ENCODE peak calls at places on chromosomes 2 and 18, in five cellular contexts. One of them, this sample, is unnamed.
A peak's percentile ranks its signal among the peaks of the same experiment; 100 is the strongest.

GRCh38 chr18:22179174-22179573 is 9.8 kb downstream of the GATA6 start:
- DNase-seq in heart left ventricle: no peak
- DNase-seq in SJSA1: no peak
- DNase-seq in GM23248: no peak
- DNase-seq in neural progenitor cell: no peak
- DNase-seq in this sample: no peak

GRCh38 chr2:240248981-240249422 is 108.5 kb upstream of the OTOS start:
- DNase-seq in SJSA1: peak; percentile 39
- DNase-seq in neural progenitor cell: no peak
- DNase-seq in heart left ventricle: no peak
- DNase-seq in GM23248: no peak
- DNase-seq in this sample: no peak

GRCh38 chr2:177172034-177172880 is 40.3 kb upstream of the HNRNPA3 start:
- DNase-seq in SJSA1: peak; percentile 77
- DNase-seq in GM23248: peak; percentile 81
- DNase-seq in heart left ventricle: no peak
- DNase-seq in neural progenitor cell: no peak
- DNase-seq in this sample: no peak

GRCh38 chr2:109242654-109243331 is 113.8 kb downstream of the SH3RF3 start:
- DNase-seq in GM23248: peak; percentile 93
- DNase-seq in heart left ventricle: no peak
- DNase-seq in SJSA1: peak; percentile 77
- DNase-seq in neural progenitor cell: no peak
- DNase-seq in this sample: no peak

GRCh38 chr2:4152051-4152450 is 448.7 kb downstream of the DCDC2C start:
- DNase-seq in heart left ventricle: no peak
- DNase-seq in neural progenitor cell: no peak
- DNase-seq in GM23248: no peak
- DNase-seq in SJSA1: no peak
- DNase-seq in this sample: no peak

GRCh38 chr2:214244847-214245246 is 166.0 kb upstream of the VWC2L start:
- DNase-seq in neural progenitor cell: no peak
- DNase-seq in SJSA1: no peak
- DNase-seq in heart left ventricle: no peak
- DNase-seq in GM23248: peak; percentile 50
- DNase-seq in this sample: no peak

GRCh38 chr2:14633031-14633430 is 514 bp downstream of the LRATD1 start:
- DNase-seq in neural progenitor cell: peak; percentile 28
- DNase-seq in heart left ventricle: no peak
- DNase-seq in SJSA1: no peak
- DNase-seq in GM23248: no peak
- DNase-seq in this sample: no peak

GRCh38 chr2:158359846-158360245 is 96.7 kb downstream of the CCDC148 start:
- DNase-seq in heart left ventricle: no peak
- DNase-seq in GM23248: peak; percentile 2
- DNase-seq in neural progenitor cell: peak; percentile 54
- DNase-seq in SJSA1: peak; percentile 73
- DNase-seq in this sample: no peak

GRCh38 chr2:128640847-128641360 is 322.2 kb upstream of the HS6ST1 start:
- DNase-seq in SJSA1: peak; percentile 28
- DNase-seq in heart left ventricle: no peak
- DNase-seq in neural progenitor cell: no peak
- DNase-seq in GM23248: no peak
- DNase-seq in this sample: no peak

GRCh38 chr2:97858442-97858841 is 137.3 kb downstream of the TMEM131 start:
- DNase-seq in neural progenitor cell: peak; percentile 32
- DNase-seq in GM23248: no peak
- DNase-seq in SJSA1: no peak
- DNase-seq in heart left ventricle: no peak
- DNase-seq in this sample: no peak

GRCh38 chr2:237057893-237058300 is 27.8 kb upstream of the COPS8 start:
- DNase-seq in heart left ventricle: no peak
- DNase-seq in neural progenitor cell: no peak
- DNase-seq in GM23248: no peak
- DNase-seq in SJSA1: no peak
- DNase-seq in this sample: no peak

GRCh38 chr18:3455090-3455640 is 5.2 kb downstream of the TGIF1 start:
- DNase-seq in GM23248: no peak
- DNase-seq in heart left ventricle: no peak
- DNase-seq in SJSA1: no peak
- DNase-seq in neural progenitor cell: peak; percentile 29
- DNase-seq in this sample: no peak

GRCh38 chr2:24853046-24853445 is 59.8 kb downstream of the CENPO start:
- DNase-seq in SJSA1: no peak
- DNase-seq in neural progenitor cell: no peak
- DNase-seq in GM23248: no peak
- DNase-seq in heart left ventricle: no peak
- DNase-seq in this sample: no peak

GRCh38 chr2:12658287-12658945 is 58.3 kb upstream of the TRIB2 start:
- DNase-seq in heart left ventricle: no peak
- DNase-seq in neural progenitor cell: no peak
- DNase-seq in GM23248: no peak
- DNase-seq in SJSA1: no peak
- DNase-seq in this sample: no peak

GRCh38 chr2:107811982-107812381 is 14.7 kb upstream of the RGPD4 start:
- DNase-seq in GM23248: no peak
- DNase-seq in neural progenitor cell: no peak
- DNase-seq in heart left ventricle: no peak
- DNase-seq in SJSA1: no peak
- DNase-seq in this sample: no peak

GRCh38 chr2:37663390-37663789 is 8.1 kb downstream of the CDC42EP3 start:
- DNase-seq in SJSA1: no peak
- DNase-seq in GM23248: no peak
- DNase-seq in neural progenitor cell: no peak
- DNase-seq in heart left ventricle: no peak
- DNase-seq in this sample: no peak

GRCh38 chr2:163370169-163370886 is 365.5 kb downstream of the FIGN start:
- DNase-seq in heart left ventricle: no peak
- DNase-seq in SJSA1: no peak
- DNase-seq in GM23248: no peak
- DNase-seq in neural progenitor cell: no peak
- DNase-seq in this sample: no peak

GRCh38 chr2:4047961-4048891 is 344.9 kb downstream of the DCDC2C start:
- DNase-seq in GM23248: no peak
- DNase-seq in neural progenitor cell: no peak
- DNase-seq in SJSA1: no peak
- DNase-seq in heart left ventricle: no peak
- DNase-seq in this sample: no peak

GRCh38 chr2:130834923-130835765 is 1.6 kb upstream of the ARHGEF4 start:
- DNase-seq in SJSA1: no peak
- DNase-seq in GM23248: no peak
- DNase-seq in neural progenitor cell: peak; percentile 5
- DNase-seq in heart left ventricle: no peak
- DNase-seq in this sample: no peak

GRCh38 chr18:24659837-24660720 is 199.6 kb downstream of the HRH4 start:
- DNase-seq in neural progenitor cell: no peak
- DNase-seq in GM23248: peak; percentile 61
- DNase-seq in SJSA1: no peak
- DNase-seq in heart left ventricle: peak; percentile 75
- DNase-seq in this sample: no peak

GRCh38 chr2:82340578-82341053 is 2036.1 kb upstream of the LRRTM1 start:
- DNase-seq in SJSA1: no peak
- DNase-seq in neural progenitor cell: no peak
- DNase-seq in heart left ventricle: no peak
- DNase-seq in GM23248: no peak
- DNase-seq in this sample: no peak

GRCh38 chr2:237431372-237431771 is 17.4 kb upstream of the COL6A3 start:
- DNase-seq in neural progenitor cell: no peak
- DNase-seq in SJSA1: no peak
- DNase-seq in GM23248: peak; percentile 94
- DNase-seq in heart left ventricle: no peak
- DNase-seq in this sample: no peak

GRCh38 chr18:38606841-38607240 is 1041.2 kb upstream of the CELF4 start:
- DNase-seq in GM23248: no peak
- DNase-seq in SJSA1: no peak
- DNase-seq in neural progenitor cell: no peak
- DNase-seq in heart left ventricle: no peak
- DNase-seq in this sample: no peak

GRCh38 chr18:35236964-35237363 is 3.9 kb upstream of the ZNF397 start:
- DNase-seq in neural progenitor cell: no peak
- DNase-seq in heart left ventricle: no peak
- DNase-seq in SJSA1: no peak
- DNase-seq in GM23248: peak; percentile 4
- DNase-seq in this sample: no peak

GRCh38 chr18:49201464-49201863 is 250.7 kb upstream of the SMAD7 start:
- DNase-seq in heart left ventricle: no peak
- DNase-seq in neural progenitor cell: no peak
- DNase-seq in GM23248: no peak
- DNase-seq in SJSA1: no peak
- DNase-seq in this sample: no peak

DNA sequence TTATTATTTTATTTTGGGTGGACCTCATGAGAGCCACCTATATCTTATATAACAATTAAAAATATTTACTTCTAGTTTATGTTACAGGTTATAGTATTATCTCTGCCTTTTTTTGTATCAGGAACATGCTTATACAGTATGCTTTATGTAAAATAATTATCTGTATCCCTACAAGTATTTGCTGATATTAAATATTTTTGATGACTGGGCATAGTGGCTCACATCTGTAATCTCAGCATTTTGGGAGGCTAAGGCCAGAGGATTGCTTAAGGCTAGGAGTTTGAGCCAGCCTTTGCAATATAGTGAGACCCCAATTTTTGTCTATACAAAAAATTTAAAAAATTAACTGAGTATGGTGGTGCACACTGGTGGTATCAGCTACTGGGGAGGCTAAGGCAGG is 39.6 kb downstream of the MOB4 start:
- DNase-seq in GM23248: no peak
- DNase-seq in heart left ventricle: no peak
- DNase-seq in SJSA1: no peak
- DNase-seq in neural progenitor cell: no peak
- DNase-seq in this sample: no peak
- H3K4me3 ChIP-seq in GM23248: no peak overlapping the region
- H3K4me3 ChIP-seq in heart left ventricle: no peak overlapping the region
- H3K4me3 ChIP-seq in SJSA1: no peak overlapping the region
- H3K4me3 ChIP-seq in neural progenitor cell: no peak overlapping the region
- H3K4me3 ChIP-seq in this sample: no peak overlapping the region

GRCh38 chr2:202286595-202286994 is 21.0 kb downstream of the NOP58 start:
- DNase-seq in heart left ventricle: no peak
- DNase-seq in neural progenitor cell: no peak
- DNase-seq in GM23248: no peak
- DNase-seq in SJSA1: no peak
- DNase-seq in this sample: no peak
- H3K36me3 ChIP-seq in heart left ventricle: peaks cover 100% of the 10 kb centered on the region
- H3K36me3 ChIP-seq in neural progenitor cell: peaks cover 53% of the 10 kb centered on the region
- H3K36me3 ChIP-seq in GM23248: peaks cover 85% of the 10 kb centered on the region
- H3K36me3 ChIP-seq in SJSA1: peaks cover 100% of the 10 kb centered on the region
- H3K36me3 ChIP-seq in this sample: peaks cover 57% of the 10 kb centered on the region

GRCh38 chr2:30514861-30515435 is 67.9 kb downstream of the LCLAT1 start:
- DNase-seq in heart left ventricle: no peak
- DNase-seq in GM23248: no peak
- DNase-seq in SJSA1: no peak
- DNase-seq in neural progenitor cell: no peak
- DNase-seq in this sample: no peak
- H3K9me3 ChIP-seq in heart left ventricle: no peaks in the 10 kb centered on the region
- H3K9me3 ChIP-seq in GM23248: no peaks in the 10 kb centered on the region
- H3K9me3 ChIP-seq in SJSA1: no peaks in the 10 kb centered on the region
- H3K9me3 ChIP-seq in neural progenitor cell: no peaks in the 10 kb centered on the region
- H3K9me3 ChIP-seq in this sample: peaks cover 10% of the 10 kb centered on the region

GRCh38 chr2:135744761-135745314 is 3.2 kb downstream of the UBXN4 start:
- DNase-seq in neural progenitor cell: peak; percentile 34
- DNase-seq in SJSA1: no peak
- DNase-seq in GM23248: peak; percentile 51
- DNase-seq in heart left ventricle: no peak
- DNase-seq in this sample: no peak
- H3K4me3 ChIP-seq in neural progenitor cell: peak overlapping the region; percentile 92
- H3K4me3 ChIP-seq in SJSA1: no peak overlapping the region
- H3K4me3 ChIP-seq in GM23248: no peak overlapping the region
- H3K4me3 ChIP-seq in heart left ventricle: no peak overlapping the region
- H3K4me3 ChIP-seq in this sample: no peak overlapping the region

DNA sequence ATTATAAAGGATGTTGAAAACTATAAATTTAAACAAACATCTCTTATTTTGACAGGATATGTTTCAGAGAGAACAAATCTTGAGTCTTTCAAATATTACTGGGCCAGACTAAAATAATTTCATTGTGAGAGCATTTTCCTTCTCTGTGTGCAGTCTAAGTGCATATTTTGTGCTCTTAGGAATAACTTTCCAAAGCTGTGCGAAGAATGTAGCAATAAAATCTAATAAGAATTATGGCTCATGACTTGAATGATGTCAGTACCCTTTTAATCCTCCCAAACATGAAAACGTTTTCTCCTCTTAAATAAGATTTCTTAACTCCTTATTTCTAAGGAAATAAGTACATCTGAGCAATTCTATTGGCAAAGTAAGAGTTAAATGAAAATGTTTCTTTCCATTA is 76.2 kb upstream of the EFEMP1 start:
- DNase-seq in neural progenitor cell: no peak
- DNase-seq in SJSA1: no peak
- DNase-seq in GM23248: no peak
- DNase-seq in heart left ventricle: no peak
- DNase-seq in this sample: no peak
- H3K36me3 ChIP-seq in neural progenitor cell: no peaks in the 10 kb centered on the region
- H3K36me3 ChIP-seq in SJSA1: no peaks in the 10 kb centered on the region
- H3K36me3 ChIP-seq in GM23248: no peaks in the 10 kb centered on the region
- H3K36me3 ChIP-seq in heart left ventricle: no peaks in the 10 kb centered on the region
- H3K36me3 ChIP-seq in this sample: no peaks in the 10 kb centered on the region

GRCh38 chr2:123086613-123087012 is 938.5 kb upstream of the CNTNAP5 start:
- DNase-seq in neural progenitor cell: no peak
- DNase-seq in heart left ventricle: no peak
- DNase-seq in GM23248: no peak
- DNase-seq in SJSA1: no peak
- DNase-seq in this sample: no peak

GRCh38 chr2:123093199-123093598 is 931.9 kb upstream of the CNTNAP5 start:
- DNase-seq in neural progenitor cell: no peak
- DNase-seq in GM23248: no peak
- DNase-seq in heart left ventricle: no peak
- DNase-seq in SJSA1: no peak
- DNase-seq in this sample: no peak

GRCh38 chr2:123095219-123095618 is 929.9 kb upstream of the CNTNAP5 start:
- DNase-seq in SJSA1: no peak
- DNase-seq in neural progenitor cell: no peak
- DNase-seq in GM23248: no peak
- DNase-seq in heart left ventricle: no peak
- DNase-seq in this sample: no peak

GRCh38 chr2:123085479-123085878 is 939.6 kb upstream of the CNTNAP5 start:
- DNase-seq in SJSA1: no peak
- DNase-seq in GM23248: no peak
- DNase-seq in heart left ventricle: no peak
- DNase-seq in neural progenitor cell: no peak
- DNase-seq in this sample: no peak

GRCh38 chr2:123091471-123091870 is 933.6 kb upstream of the CNTNAP5 start:
- DNase-seq in neural progenitor cell: no peak
- DNase-seq in SJSA1: no peak
- DNase-seq in heart left ventricle: no peak
- DNase-seq in GM23248: no peak
- DNase-seq in this sample: no peak
- H3K9me3 ChIP-seq in neural progenitor cell: no peaks in the 10 kb centered on the region
- H3K9me3 ChIP-seq in SJSA1: no peaks in the 10 kb centered on the region
- H3K9me3 ChIP-seq in heart left ventricle: no peaks in the 10 kb centered on the region
- H3K9me3 ChIP-seq in GM23248: no peaks in the 10 kb centered on the region
- H3K9me3 ChIP-seq in this sample: no peaks in the 10 kb centered on the region

GRCh38 chr2:168912466-168913170 is 11.5 kb downstream of the G6PC2 start:
- DNase-seq in heart left ventricle: peak; percentile 36
- DNase-seq in SJSA1: no peak
- DNase-seq in neural progenitor cell: peak; percentile 73
- DNase-seq in GM23248: peak; percentile 56
- DNase-seq in this sample: no peak
- H3K4me3 ChIP-seq in heart left ventricle: peak overlapping the region; percentile 19
- H3K4me3 ChIP-seq in SJSA1: no peak overlapping the region
- H3K4me3 ChIP-seq in neural progenitor cell: peak overlapping the region; percentile 10
- H3K4me3 ChIP-seq in GM23248: peak overlapping the region; percentile 64
- H3K4me3 ChIP-seq in this sample: no peak overlapping the region